ENCODE peak calls at places on chromosomes 16 and 17, in seven cellular contexts. A, I, R, V, O, M and G are unnamed samples.

GRCh38 chr16:58119509-58119845 is 9.7 kb downstream of the CFAP20 start:
- DNase-seq in A (no peak), I (no peak), R (no peak), V (no peak), O (no peak), M (no peak), G (no peak)

GRCh38 chr17:65071861-65072260 is 15.3 kb upstream of the GNA13 start:
- DNase-seq in A (no peak), I (peak; percentile 71), R (no peak), V (no peak), O (peak; percentile 56), M (no peak), G (no peak)

GRCh38 chr17:58337600-58338453 is 9.2 kb upstream of the TSPOAP1 start:
- DNase-seq in A (peak; percentile 84), I (peak; percentile 87), R (peak; percentile 45), V (peak; percentile 90), O (peak; percentile 72), M (peak; percentile 18), G (peak; percentile 71)

GRCh38 chr16:27729516-27730304 is 179.8 kb downstream of the KATNIP start:
- DNase-seq in A (no peak), I (no peak), R (no peak), V (no peak), O (peak; percentile 13), M (no peak), G (no peak)

GRCh38 chr16:67024384-67024896 is 4.5 kb upstream of the CBFB start:
- DNase-seq in A (no peak), I (peak; percentile 24), R (no peak), V (no peak), O (no peak), M (no peak), G (no peak)

GRCh38 chr17:49739662-49740271 is 24.2 kb downstream of the FAM117A start:
- DNase-seq in A (peak; percentile 98), I (no peak), R (no peak), V (peak; percentile 74), O (no peak), M (peak; percentile 70), G (no peak)

GRCh38 chr16:31508706-31509523 is 724 bp upstream of the RUSF1 start:
- DNase-seq in A (no peak), I (peak; percentile 66), R (no peak), V (no peak), O (peak; percentile 69), M (no peak), G (peak; percentile 34)

GRCh38 chr16:56425439-56425832 is at the start of gene AMFR:
- DNase-seq in A (peak; percentile 69), I (peak; percentile 96), R (peak; percentile 87), V (peak; percentile 60), O (peak; percentile 72), M (peak; percentile 69), G (peak; percentile 22)

GRCh38 chr16:79607587-79607986 is 7.0 kb upstream of the MAF start:
- DNase-seq in A (no peak), I (peak; percentile 71), R (no peak), V (peak; percentile 44), O (peak; percentile 27), M (no peak), G (no peak)

GRCh38 chr16:79982356-79982755 is 381.8 kb upstream of the MAF start:
- DNase-seq in A (no peak), I (no peak), R (no peak), V (no peak), O (no peak), M (no peak), G (no peak)

GRCh38 chr17:72359811-72360210 is 239.0 kb downstream of the SOX9 start:
- DNase-seq in A (no peak), I (peak; percentile 43), R (no peak), V (no peak), O (no peak), M (no peak), G (no peak)

GRCh38 chr16:6967796-6968195 is 364.8 kb upstream of the RBFOX1 start:
- DNase-seq in A (no peak), I (no peak), R (no peak), V (no peak), O (no peak), M (no peak), G (no peak)

GRCh38 chr16:967077-967541 is 3.7 kb downstream of the LMF1 start:
- DNase-seq in A (no peak), I (no peak), R (no peak), V (no peak), O (no peak), M (no peak), G (no peak)

GRCh38 chr17:59754547-59754946 is 47.1 kb downstream of the VMP1 start:
- DNase-seq in A (no peak), I (peak; percentile 88), R (no peak), V (peak; percentile 52), O (peak; percentile 93), M (no peak), G (peak; percentile 79)

GRCh38 chr17:80720624-80721577 is 176.3 kb downstream of the RPTOR start:
- DNase-seq in A (no peak), I (peak; percentile 74), R (peak; percentile 51), V (peak; percentile 51), O (peak; percentile 18), M (no peak), G (no peak)

GRCh38 chr16:49650603-49651002 is 205.3 kb downstream of the ZNF423 start:
- DNase-seq in A (no peak), I (no peak), R (no peak), V (no peak), O (no peak), M (no peak), G (no peak)

GRCh38 chr16:49560018-49560830 is 186.6 kb downstream of the C16orf78 start:
- DNase-seq in A (no peak), I (no peak), R (no peak), V (no peak), O (peak; percentile 89), M (no peak), G (peak; percentile 6)

GRCh38 chr17:52482271-52482670 is 323.8 kb upstream of the CA10 start:
- DNase-seq in A (no peak), I (no peak), R (no peak), V (no peak), O (no peak), M (no peak), G (no peak)

GRCh38 chr17:58401287-58401686 is 16.0 kb downstream of the RNF43 start:
- DNase-seq in A (no peak), I (no peak), R (no peak), V (no peak), O (no peak), M (no peak), G (no peak)

GRCh38 chr17:39196820-39197331 is 593 bp downstream of the CACNB1 start:
- DNase-seq in A (no peak), I (peak; percentile 63), R (no peak), V (peak; percentile 39), O (no peak), M (no peak), G (no peak)

GRCh38 chr16:74700206-74701040 is at the start of gene MLKL:
- DNase-seq in A (peak; percentile 28), I (peak; percentile 77), R (peak; percentile 36), V (peak; percentile 74), O (peak; percentile 51), M (peak; percentile 58), G (no peak)

GRCh38 chr17:43641416-43641815 is 20.3 kb downstream of the MEOX1 start:
- DNase-seq in A (no peak), I (no peak), R (no peak), V (no peak), O (peak; percentile 12), M (no peak), G (no peak)

GRCh38 chr16:68951991-68952877 is 108.9 kb downstream of the TANGO6 start:
- DNase-seq in A (no peak), I (peak; percentile 60), R (no peak), V (no peak), O (peak; percentile 33), M (no peak), G (no peak)

GRCh38 chr16:47320546-47321315 is 140.1 kb downstream of the ITFG1 start:
- DNase-seq in A (no peak), I (peak; percentile 41), R (no peak), V (no peak), O (peak; percentile 7), M (no peak), G (no peak)

GRCh38 chr16:13104772-13105171 is 203.4 kb downstream of the SHISA9 start:
- DNase-seq in A (no peak), I (no peak), R (no peak), V (no peak), O (no peak), M (no peak), G (no peak)